ENCODE peak calls at places on chromosomes 4 and X, in nine cellular contexts. Y is foreskin fibroblast; M is HuH-7.5; T is stimulated activated CD4-positive, alpha-beta T cell treated with anti-CD3 and anti-CD28 coated beads, TNF-alpha, amount 100 ng/mL, for 4 hours; Q is dorsolateral prefrontal cortex; B is EH; N is T follicular helper cell; D is GM12892; H is pons. P is an unnamed sample.
A peak's percentile ranks its signal among the peaks of the same experiment; 100 is the strongest.

GRCh38 chrX:6959006-6959405 is 188.5 kb upstream of the STS start:
- DNase-seq in D (no peak), Q (no peak), M (no peak), Y (no peak), H (no peak), N (no peak), B (no peak), T (no peak), P (peak; percentile 40)

GRCh38 chr4:76546282-76547166 is 111.5 kb downstream of the SHROOM3 start:
- DNase-seq in Q (no peak), B (peak; percentile 97), T (no peak), H (no peak), D (no peak), M (no peak), Y (peak; percentile 89), N (no peak), P (no peak)

GRCh38 chrX:12080265-12080664 is 58.0 kb upstream of the FRMPD4 start:
- DNase-seq in N (no peak), Y (peak; percentile 13), T (no peak), B (peak; percentile 55), Q (no peak), H (peak; percentile 8), M (no peak), D (no peak), P (peak; percentile 37)

GRCh38 chr4:152255437-152255836 is 280.5 kb downstream of the FBXW7 start:
- DNase-seq in Q (no peak), D (no peak), T (no peak), B (peak; percentile 44), N (peak; percentile 25), H (no peak), M (no peak), Y (no peak), P (peak; percentile 21)

GRCh38 chr4:86895692-86896488 is 3.7 kb upstream of the C4orf36 start:
- DNase-seq in N (no peak), Q (no peak), T (no peak), M (peak; percentile 46), D (no peak), H (peak; percentile 93), B (peak; percentile 78), Y (peak; percentile 54), P (peak; percentile 65)

GRCh38 chr4:38818441-38818976 is 13.9 kb upstream of the TLR1 start:
- DNase-seq in T (no peak), B (no peak), Y (no peak), Q (no peak), N (no peak), D (no peak), H (no peak), M (no peak), P (no peak)

GRCh38 chrX:21493226-21493850 is 119.1 kb downstream of the CNKSR2 start:
- DNase-seq in Y (peak; percentile 33), M (no peak), H (peak; percentile 3), Q (no peak), D (no peak), B (peak; percentile 34), T (no peak), N (no peak), P (no peak)

GRCh38 chrX:120504569-120504968 is 35.5 kb upstream of the LAMP2 start:
- DNase-seq in H (no peak), Q (no peak), M (no peak), B (no peak), T (no peak), Y (no peak), D (no peak), N (no peak), P (no peak)

GRCh38 chr4:185524888-185525863 is 10.1 kb downstream of the PDLIM3 start:
- DNase-seq in Y (no peak), N (no peak), T (no peak), H (no peak), Q (no peak), M (no peak), D (no peak), B (no peak), P (no peak)